ENCODE peak calls at places on chromosomes 7 and 10, in nine cellular contexts. D is WTC11, H is Daoy, S is hepatocyte, T is HS-5, Y is amygdala, A is SK-N-MC, R is uterus, E is astrocyte of the spinal cord. F is an unnamed sample.

GRCh38 chr10:93063217-93063976 is 2.8 kb downstream of the CYP26C1 start:
- DNase-seq in D (no peak), H (no peak), S (no peak), T (no peak), Y (no peak), A (no peak), R (no peak), E (no peak), F (no peak)

GRCh38 chr10:100733319-100733718 is 12.1 kb upstream of the PAX2 start:
- DNase-seq in D (no peak), H (no peak), S (no peak), T (no peak), Y (no peak), A (no peak), R (no peak), E (no peak), F (no peak)

GRCh38 chr10:131578472-131578970 is 267.0 kb upstream of the TCERG1L start:
- DNase-seq in D (no peak), H (no peak), S (no peak), T (no peak), Y (no peak), A (no peak), R (no peak), E (no peak), F (no peak)

GRCh38 chr7:4550117-4550516 is 132.0 kb upstream of the FOXK1 start:
- DNase-seq in D (no peak), H (no peak), S (no peak), T (no peak), Y (no peak), A (no peak), R (no peak), E (no peak), F (no peak)

GRCh38 chr10:120938822-120939221 is 87.7 kb downstream of the WDR11 start:
- DNase-seq in D (no peak), H (no peak), S (no peak), T (no peak), Y (no peak), A (no peak), R (no peak), E (no peak), F (no peak)

GRCh38 chr10:79436066-79436849 is 9.2 kb downstream of the ZCCHC24 start:
- DNase-seq in D (no peak), H (no peak), S (no peak), T (no peak), Y (no peak), A (no peak), R (no peak), E (no peak), F (peak)

GRCh38 chr7:108499575-108499974 is 26.4 kb downstream of the PNPLA8 start:
- DNase-seq in D (no peak), H (no peak), S (no peak), T (no peak), Y (no peak), A (no peak), R (no peak), E (no peak), F (no peak)

GRCh38 chr7:140316165-140316661 is 82.1 kb downstream of the SLC37A3 start:
- DNase-seq in D (no peak), H (peak), S (peak), T (peak), Y (peak), A (no peak), R (peak), E (peak), F (peak)

GRCh38 chr10:69421611-69422308 is 5.0 kb upstream of the TACR2 start:
- DNase-seq in D (no peak), H (no peak), S (peak), T (no peak), Y (no peak), A (no peak), R (peak), E (no peak), F (no peak)

GRCh38 chr10:20105236-20105635 is 289.0 kb downstream of the PLXDC2 start:
- DNase-seq in D (no peak), H (no peak), S (no peak), T (no peak), Y (no peak), A (no peak), R (no peak), E (peak), F (no peak)

GRCh38 chr10:54139819-54140428 is 661.1 kb downstream of the PCDH15 start:
- DNase-seq in D (no peak), H (no peak), S (no peak), T (no peak), Y (no peak), A (no peak), R (no peak), E (peak), F (no peak)

GRCh38 chr10:14601872-14602725 is 172.6 kb downstream of the FAM107B start:
- DNase-seq in D (no peak), H (peak), S (peak), T (no peak), Y (no peak), A (no peak), R (peak), E (peak), F (no peak)

GRCh38 chr7:139181404-139181803 is 49.6 kb upstream of the UBN2 start:
- DNase-seq in D (no peak), H (no peak), S (no peak), T (peak), Y (no peak), A (no peak), R (no peak), E (no peak), F (no peak)

GRCh38 chr7:5354460-5355279 is 69.0 kb downstream of the TNRC18 start:
- DNase-seq in D (peak), H (no peak), S (peak), T (no peak), Y (no peak), A (no peak), R (peak), E (no peak), F (peak)

GRCh38 chr10:86254081-86254480 is 112.5 kb downstream of the GRID1 start:
- DNase-seq in D (no peak), H (no peak), S (no peak), T (no peak), Y (no peak), A (no peak), R (no peak), E (no peak), F (no peak)

GRCh38 chr10:8174762-8175161 is 120.3 kb downstream of the GATA3 start:
- DNase-seq in D (peak), H (no peak), S (no peak), T (no peak), Y (no peak), A (no peak), R (no peak), E (no peak), F (no peak)

GRCh38 chr10:18713077-18713476 is 53.8 kb downstream of the ARL5B start:
- DNase-seq in D (no peak), H (peak), S (peak), T (peak), Y (no peak), A (no peak), R (no peak), E (peak), F (no peak)

GRCh38 chr10:35387768-35388167 is 51.5 kb downstream of the CCNY start:
- DNase-seq in D (no peak), H (no peak), S (no peak), T (no peak), Y (no peak), A (no peak), R (no peak), E (peak), F (no peak)

GRCh38 chr7:147474862-147475261 is 1115.7 kb upstream of the C7orf33 start:
- DNase-seq in D (no peak), H (no peak), S (no peak), T (no peak), Y (no peak), A (no peak), R (no peak), E (no peak), F (no peak)

GRCh38 chr7:29878081-29878688 is 71.9 kb downstream of the WIPF3 start:
- DNase-seq in D (no peak), H (no peak), S (peak), T (peak), Y (no peak), A (no peak), R (no peak), E (peak), F (no peak)

GRCh38 chr10:29859521-29860130 is 199.8 kb downstream of the JCAD start:
- DNase-seq in D (no peak), H (peak), S (no peak), T (no peak), Y (no peak), A (no peak), R (no peak), E (peak), F (no peak)

GRCh38 chr10:34723746-34724145 is 91.3 kb downstream of the PARD3 start:
- DNase-seq in D (no peak), H (peak), S (peak), T (no peak), Y (no peak), A (no peak), R (peak), E (peak), F (no peak)

GRCh38 chr10:22148956-22149355 is 68.9 kb downstream of the EBLN1 start:
- DNase-seq in D (no peak), H (peak), S (no peak), T (peak), Y (no peak), A (peak), R (no peak), E (peak), F (no peak)

GRCh38 chr10:69065406-69066361 is 22.2 kb upstream of the SRGN start:
- DNase-seq in D (no peak), H (peak), S (no peak), T (no peak), Y (no peak), A (no peak), R (no peak), E (peak), F (no peak)

GRCh38 chr7:74203157-74203556 is 6.6 kb upstream of the LAT2 start:
- DNase-seq in D (no peak), H (peak), S (peak), T (no peak), Y (no peak), A (peak), R (no peak), E (peak), F (peak)

GRCh38 chr10:77661100-77661499 is 23.5 kb upstream of the KCNMA1 start:
- DNase-seq in D (no peak), H (no peak), S (no peak), T (no peak), Y (no peak), A (no peak), R (no peak), E (no peak), F (no peak)

GRCh38 chr10:76336213-76336963 is 905.0 kb downstream of the LRMDA start:
- DNase-seq in D (no peak), H (no peak), S (peak), T (no peak), Y (no peak), A (no peak), R (peak), E (peak), F (no peak)

GRCh38 chr7:151736403-151736909 is 140.5 kb downstream of the PRKAG2 start:
- DNase-seq in D (no peak), H (peak), S (peak), T (peak), Y (no peak), A (no peak), R (peak), E (peak), F (peak)

GRCh38 chr7:96589038-96589437 is 120.6 kb downstream of the SEM1 start:
- DNase-seq in D (no peak), H (no peak), S (no peak), T (no peak), Y (no peak), A (no peak), R (no peak), E (no peak), F (no peak)

F was measured in ovary.